ENCODE peak calls at places on chromosomes 1 and 21, in seven cellular contexts. One of them, this sample, is unnamed.

GRCh38 chr21:17386498-17386897 is 126.3 kb upstream of the CXADR start:
- DNase-seq in WTC11: no peak
- DNase-seq in HCT116: no peak
- DNase-seq in K562: no peak
- DNase-seq in HepG2: no peak
- DNase-seq in GM12878: no peak
- DNase-seq in H1: no peak
- DNase-seq in this sample: no peak

GRCh38 chr1:225813250-225813964 is 3.5 kb downstream of the EPHX1 start:
- DNase-seq in WTC11: no peak
- DNase-seq in HCT116: no peak
- DNase-seq in K562: peak; percentile 81
- DNase-seq in HepG2: peak; percentile 100
- DNase-seq in GM12878: no peak
- DNase-seq in H1: no peak
- DNase-seq in this sample: peak; percentile 60

GRCh38 chr1:95197616-95198252 is 36.3 kb upstream of the RWDD3 start:
- DNase-seq in WTC11: no peak
- DNase-seq in HCT116: no peak
- DNase-seq in K562: no peak
- DNase-seq in HepG2: no peak
- DNase-seq in GM12878: no peak
- DNase-seq in H1: no peak
- DNase-seq in this sample: no peak

GRCh38 chr1:2541619-2542246 is 11.7 kb upstream of the HES5 start:
- DNase-seq in WTC11: no peak
- DNase-seq in HCT116: no peak
- DNase-seq in K562: peak; percentile 79
- DNase-seq in HepG2: no peak
- DNase-seq in GM12878: no peak
- DNase-seq in H1: no peak
- DNase-seq in this sample: no peak

GRCh38 chr1:31417148-31417547 is 4.1 kb downstream of the SERINC2 start:
- DNase-seq in WTC11: no peak
- DNase-seq in HCT116: no peak
- DNase-seq in K562: no peak
- DNase-seq in HepG2: peak; percentile 92
- DNase-seq in GM12878: no peak
- DNase-seq in H1: no peak
- DNase-seq in this sample: no peak

GRCh38 chr1:156167536-156167935 is 14.2 kb downstream of the SEMA4A start:
- DNase-seq in WTC11: no peak
- DNase-seq in HCT116: no peak
- DNase-seq in K562: no peak
- DNase-seq in HepG2: no peak
- DNase-seq in GM12878: no peak
- DNase-seq in H1: no peak
- DNase-seq in this sample: no peak

GRCh38 chr1:16286122-16286521 is 49.1 kb upstream of the CPLANE2 start:
- DNase-seq in WTC11: no peak
- DNase-seq in HCT116: no peak
- DNase-seq in K562: no peak
- DNase-seq in HepG2: no peak
- DNase-seq in GM12878: no peak
- DNase-seq in H1: no peak
- DNase-seq in this sample: no peak

GRCh38 chr1:6832789-6833188 is 47.5 kb downstream of the CAMTA1 start:
- DNase-seq in WTC11: no peak
- DNase-seq in HCT116: no peak
- DNase-seq in K562: no peak
- DNase-seq in HepG2: no peak
- DNase-seq in GM12878: no peak
- DNase-seq in H1: no peak
- DNase-seq in this sample: no peak

GRCh38 chr1:43388613-43389012 is 987 bp downstream of the MED8 start:
- DNase-seq in WTC11: no peak
- DNase-seq in HCT116: no peak
- DNase-seq in K562: no peak
- DNase-seq in HepG2: no peak
- DNase-seq in GM12878: no peak
- DNase-seq in H1: no peak
- DNase-seq in this sample: no peak

GRCh38 chr1:211335507-211336157 is 9.0 kb downstream of the TRAF5 start:
- DNase-seq in WTC11: no peak
- DNase-seq in HCT116: no peak
- DNase-seq in K562: no peak
- DNase-seq in HepG2: no peak
- DNase-seq in GM12878: no peak
- DNase-seq in H1: no peak
- DNase-seq in this sample: no peak

GRCh38 chr21:42024261-42024877 is 14.2 kb upstream of the ZBTB21 start:
- DNase-seq in WTC11: no peak
- DNase-seq in HCT116: no peak
- DNase-seq in K562: no peak
- DNase-seq in HepG2: no peak
- DNase-seq in GM12878: no peak
- DNase-seq in H1: no peak
- DNase-seq in this sample: no peak

GRCh38 chr1:231731262-231731661 is 104.7 kb downstream of the DISC1 start:
- DNase-seq in WTC11: no peak
- DNase-seq in HCT116: no peak
- DNase-seq in K562: no peak
- DNase-seq in HepG2: no peak
- DNase-seq in GM12878: no peak
- DNase-seq in H1: no peak
- DNase-seq in this sample: no peak

GRCh38 chr1:223747838-223748335 is 35.5 kb downstream of the CAPN2 start:
- DNase-seq in WTC11: no peak
- DNase-seq in HCT116: no peak
- DNase-seq in K562: no peak
- DNase-seq in HepG2: no peak
- DNase-seq in GM12878: no peak
- DNase-seq in H1: no peak
- DNase-seq in this sample: no peak

GRCh38 chr1:183191833-183192232 is 5.8 kb downstream of the LAMC2 start:
- DNase-seq in WTC11: no peak
- DNase-seq in HCT116: no peak
- DNase-seq in K562: no peak
- DNase-seq in HepG2: no peak
- DNase-seq in GM12878: no peak
- DNase-seq in H1: no peak
- DNase-seq in this sample: no peak

GRCh38 chr1:233935277-233935868 is 30.9 kb downstream of the SLC35F3 start:
- DNase-seq in WTC11: no peak
- DNase-seq in HCT116: no peak
- DNase-seq in K562: no peak
- DNase-seq in HepG2: no peak
- DNase-seq in GM12878: no peak
- DNase-seq in H1: no peak
- DNase-seq in this sample: no peak

GRCh38 chr21:34989337-34990151 is 59.6 kb downstream of the RUNX1 start:
- DNase-seq in WTC11: no peak
- DNase-seq in HCT116: no peak
- DNase-seq in K562: no peak
- DNase-seq in HepG2: no peak
- DNase-seq in GM12878: no peak
- DNase-seq in H1: no peak
- DNase-seq in this sample: no peak

GRCh38 chr1:214208525-214208924 is 72.4 kb upstream of the SMYD2 start:
- DNase-seq in WTC11: no peak
- DNase-seq in HCT116: no peak
- DNase-seq in K562: no peak
- DNase-seq in HepG2: no peak
- DNase-seq in GM12878: no peak
- DNase-seq in H1: no peak
- DNase-seq in this sample: no peak

GRCh38 chr1:214213136-214213535 is 67.8 kb upstream of the SMYD2 start:
- DNase-seq in WTC11: no peak
- DNase-seq in HCT116: no peak
- DNase-seq in K562: no peak
- DNase-seq in HepG2: no peak
- DNase-seq in GM12878: no peak
- DNase-seq in H1: no peak
- DNase-seq in this sample: no peak

GRCh38 chr1:214205053-214205452 is 75.9 kb upstream of the SMYD2 start:
- DNase-seq in WTC11: no peak
- DNase-seq in HCT116: no peak
- DNase-seq in K562: no peak
- DNase-seq in HepG2: no peak
- DNase-seq in GM12878: no peak
- DNase-seq in H1: no peak
- DNase-seq in this sample: no peak

GRCh38 chr1:214214851-214215250 is 66.1 kb upstream of the SMYD2 start:
- DNase-seq in WTC11: no peak
- DNase-seq in HCT116: no peak
- DNase-seq in K562: no peak
- DNase-seq in HepG2: no peak
- DNase-seq in GM12878: no peak
- DNase-seq in H1: no peak
- DNase-seq in this sample: no peak

DNA sequence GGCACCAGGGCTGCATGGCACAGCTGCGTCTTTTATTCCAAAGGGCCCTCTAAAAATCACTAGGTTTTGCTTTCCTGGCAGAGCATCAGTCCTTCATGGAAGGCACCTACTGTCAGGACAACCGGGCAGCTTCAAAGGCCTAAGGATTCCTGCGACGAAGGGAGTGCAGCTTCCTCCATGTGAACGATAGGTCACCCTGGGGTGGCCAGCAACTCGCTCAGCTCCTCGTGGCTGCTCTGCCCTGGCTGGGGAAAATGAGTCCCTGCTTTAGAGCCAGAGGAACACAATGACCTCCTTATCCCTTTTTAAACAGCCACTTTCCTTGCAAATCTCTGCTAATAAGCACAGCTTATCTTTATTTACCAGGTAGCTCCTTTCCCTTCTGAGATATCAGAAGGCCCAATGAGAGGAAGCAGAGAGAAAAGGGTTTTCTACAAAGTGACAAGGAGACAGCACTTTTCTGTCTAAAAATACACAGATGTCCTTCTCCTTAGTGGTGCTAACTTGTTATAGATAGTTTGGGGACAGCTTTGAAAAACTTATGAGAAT is 71.6 kb upstream of the SMYD2 start:
- DNase-seq in WTC11: no peak
- DNase-seq in HCT116: no peak
- DNase-seq in K562: no peak
- DNase-seq in HepG2: no peak
- DNase-seq in GM12878: no peak
- DNase-seq in H1: no peak
- DNase-seq in this sample: no peak
- TF ChIP-seq SP1 in WTC11: no peak
- TF ChIP-seq SP1 in HCT116: no peak
- TF ChIP-seq SP1 in K562: no peak
- TF ChIP-seq SP1 in HepG2: no peak
- TF ChIP-seq SP1 in GM12878: no peak
- TF ChIP-seq SP1 in H1: no peak
- TF ChIP-seq SP1 in this sample: no peak

DNA sequence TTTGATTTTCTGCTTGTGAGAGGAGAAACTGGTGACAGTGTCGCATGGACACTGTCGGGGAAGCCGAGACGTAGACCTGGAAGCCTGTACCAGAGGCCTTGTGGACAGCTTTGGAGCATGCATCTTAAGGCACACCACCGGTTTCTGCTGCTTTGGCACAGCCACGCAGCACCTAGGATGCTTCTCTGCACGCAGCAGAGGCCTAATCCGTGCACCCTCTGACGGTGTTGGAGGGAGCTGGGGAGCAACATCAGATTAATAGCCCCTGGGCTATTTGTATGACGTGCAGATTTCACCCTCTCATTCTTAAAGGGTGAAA is 30.3 kb downstream of the TEX35 start:
- DNase-seq in WTC11: peak; percentile 27
- DNase-seq in HCT116: no peak
- DNase-seq in K562: no peak
- DNase-seq in HepG2: no peak
- DNase-seq in GM12878: no peak
- DNase-seq in H1: no peak
- DNase-seq in this sample: peak; percentile 71
- TF ChIP-seq SP1 in WTC11: no peak
- TF ChIP-seq SP1 in HCT116: no peak
- TF ChIP-seq SP1 in K562: no peak
- TF ChIP-seq SP1 in HepG2: no peak
- TF ChIP-seq SP1 in GM12878: no peak
- TF ChIP-seq SP1 in H1: no peak
- TF ChIP-seq SP1 in this sample: no peak

DNA sequence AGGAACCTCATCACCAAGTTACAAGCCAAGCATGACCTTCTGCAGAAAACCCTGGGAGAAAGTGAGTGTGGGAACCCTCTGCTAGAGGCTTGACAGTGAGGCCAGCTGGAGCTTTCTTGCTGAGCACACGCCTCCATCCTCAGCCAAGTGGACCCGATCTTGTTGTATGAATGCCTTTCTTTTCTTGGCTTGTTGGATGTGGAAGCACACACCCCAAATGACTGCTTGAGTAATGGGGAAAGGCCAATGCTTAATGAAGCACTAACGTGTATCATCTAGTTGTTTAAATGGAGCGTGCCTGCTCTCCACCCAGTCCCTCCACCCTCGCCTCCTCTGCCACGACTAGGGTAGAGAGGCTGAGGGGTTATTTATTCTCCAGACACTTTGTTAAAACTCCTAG is 54.4 kb upstream of the IKBKE start:
- DNase-seq in WTC11: no peak
- DNase-seq in HCT116: no peak
- DNase-seq in K562: no peak
- DNase-seq in HepG2: no peak
- DNase-seq in GM12878: no peak
- DNase-seq in H1: no peak
- DNase-seq in this sample: no peak
- TF ChIP-seq SP1 in WTC11: no peak
- TF ChIP-seq SP1 in HCT116: no peak
- TF ChIP-seq SP1 in K562: no peak
- TF ChIP-seq SP1 in HepG2: no peak
- TF ChIP-seq SP1 in GM12878: no peak
- TF ChIP-seq SP1 in H1: no peak
- TF ChIP-seq SP1 in this sample: no peak

GRCh38 chr1:117127840-117128239 is 6.3 kb upstream of the TRIM45 start:
- DNase-seq in WTC11: no peak
- DNase-seq in HCT116: no peak
- DNase-seq in K562: no peak
- DNase-seq in HepG2: no peak
- DNase-seq in GM12878: no peak
- DNase-seq in H1: no peak
- DNase-seq in this sample: no peak
- TF ChIP-seq SP1 in WTC11: no peak
- TF ChIP-seq SP1 in HCT116: no peak
- TF ChIP-seq SP1 in K562: no peak
- TF ChIP-seq SP1 in HepG2: no peak
- TF ChIP-seq SP1 in GM12878: no peak
- TF ChIP-seq SP1 in H1: no peak
- TF ChIP-seq SP1 in this sample: no peak